ENCODE peak calls at places on chromosomes 12 and 14, in ten cellular contexts. One of them, this sample, is unnamed.

GRCh38 chr14:44530482-44530881 is 23.4 kb upstream of the FSCB start:
- DNase-seq in IMR-90: no peak
- DNase-seq in Karpas-422: no peak
- DNase-seq in HL-60: no peak
- DNase-seq in left cardiac atrium: no peak
- DNase-seq in glutamatergic neuron: no peak
- DNase-seq in NCI-H1694 treated with DMSO at 0.1 percent for 48 hours: no peak
- DNase-seq in CD8-positive, alpha-beta T cell: no peak
- DNase-seq in T-cell: no peak
- DNase-seq in activated CD4-positive, alpha-beta T cell treated with anti-CD3 and anti-CD28 coated beads, Interleukin-2, amount 50 U/mL, for 24 hours: no peak
- DNase-seq in this sample: no peak

GRCh38 chr12:48021485-48022179 is 17.4 kb upstream of the COL2A1 start:
- DNase-seq in IMR-90: no peak
- DNase-seq in Karpas-422: no peak
- DNase-seq in HL-60: no peak
- DNase-seq in left cardiac atrium: no peak
- DNase-seq in glutamatergic neuron: no peak
- DNase-seq in NCI-H1694 treated with DMSO at 0.1 percent for 48 hours: no peak
- DNase-seq in CD8-positive, alpha-beta T cell: no peak
- DNase-seq in T-cell: no peak
- DNase-seq in activated CD4-positive, alpha-beta T cell treated with anti-CD3 and anti-CD28 coated beads, Interleukin-2, amount 50 U/mL, for 24 hours: no peak
- DNase-seq in this sample: no peak

GRCh38 chr12:16939871-16940306 is 333.9 kb upstream of the LMO3 start:
- DNase-seq in IMR-90: peak; percentile 8
- DNase-seq in Karpas-422: peak; percentile 88
- DNase-seq in HL-60: peak; percentile 73
- DNase-seq in left cardiac atrium: no peak
- DNase-seq in glutamatergic neuron: peak; percentile 56
- DNase-seq in NCI-H1694 treated with DMSO at 0.1 percent for 48 hours: peak; percentile 80
- DNase-seq in CD8-positive, alpha-beta T cell: no peak
- DNase-seq in T-cell: no peak
- DNase-seq in activated CD4-positive, alpha-beta T cell treated with anti-CD3 and anti-CD28 coated beads, Interleukin-2, amount 50 U/mL, for 24 hours: no peak
- DNase-seq in this sample: no peak

GRCh38 chr12:51549637-51550036 is 41.4 kb upstream of the SCN8A start:
- DNase-seq in IMR-90: peak; percentile 15
- DNase-seq in Karpas-422: no peak
- DNase-seq in HL-60: no peak
- DNase-seq in left cardiac atrium: no peak
- DNase-seq in glutamatergic neuron: peak; percentile 52
- DNase-seq in NCI-H1694 treated with DMSO at 0.1 percent for 48 hours: no peak
- DNase-seq in CD8-positive, alpha-beta T cell: no peak
- DNase-seq in T-cell: no peak
- DNase-seq in activated CD4-positive, alpha-beta T cell treated with anti-CD3 and anti-CD28 coated beads, Interleukin-2, amount 50 U/mL, for 24 hours: no peak
- DNase-seq in this sample: no peak

GRCh38 chr12:102216086-102216691 is 18.6 kb upstream of the PMCH start:
- DNase-seq in IMR-90: peak; percentile 83
- DNase-seq in Karpas-422: no peak
- DNase-seq in HL-60: no peak
- DNase-seq in left cardiac atrium: no peak
- DNase-seq in glutamatergic neuron: no peak
- DNase-seq in NCI-H1694 treated with DMSO at 0.1 percent for 48 hours: no peak
- DNase-seq in CD8-positive, alpha-beta T cell: no peak
- DNase-seq in T-cell: no peak
- DNase-seq in activated CD4-positive, alpha-beta T cell treated with anti-CD3 and anti-CD28 coated beads, Interleukin-2, amount 50 U/mL, for 24 hours: no peak
- DNase-seq in this sample: no peak

GRCh38 chr14:91413547-91414474 is 3.8 kb downstream of the CCDC88C start:
- DNase-seq in IMR-90: no peak
- DNase-seq in Karpas-422: no peak
- DNase-seq in HL-60: no peak
- DNase-seq in left cardiac atrium: no peak
- DNase-seq in glutamatergic neuron: no peak
- DNase-seq in NCI-H1694 treated with DMSO at 0.1 percent for 48 hours: no peak
- DNase-seq in CD8-positive, alpha-beta T cell: peak; percentile 53
- DNase-seq in T-cell: peak; percentile 48
- DNase-seq in activated CD4-positive, alpha-beta T cell treated with anti-CD3 and anti-CD28 coated beads, Interleukin-2, amount 50 U/mL, for 24 hours: no peak
- DNase-seq in this sample: no peak

GRCh38 chr14:53956427-53957201 is at the start of gene BMP4:
- DNase-seq in IMR-90: peak; percentile 30
- DNase-seq in Karpas-422: no peak
- DNase-seq in HL-60: no peak
- DNase-seq in left cardiac atrium: peak; percentile 86
- DNase-seq in glutamatergic neuron: peak; percentile 73
- DNase-seq in NCI-H1694 treated with DMSO at 0.1 percent for 48 hours: no peak
- DNase-seq in CD8-positive, alpha-beta T cell: no peak
- DNase-seq in T-cell: no peak
- DNase-seq in activated CD4-positive, alpha-beta T cell treated with anti-CD3 and anti-CD28 coated beads, Interleukin-2, amount 50 U/mL, for 24 hours: no peak
- DNase-seq in this sample: no peak

GRCh38 chr12:129902371-129903091 is 1.3 kb downstream of the TMEM132D start:
- DNase-seq in IMR-90: no peak
- DNase-seq in Karpas-422: no peak
- DNase-seq in HL-60: no peak
- DNase-seq in left cardiac atrium: no peak
- DNase-seq in glutamatergic neuron: no peak
- DNase-seq in NCI-H1694 treated with DMSO at 0.1 percent for 48 hours: no peak
- DNase-seq in CD8-positive, alpha-beta T cell: no peak
- DNase-seq in T-cell: no peak
- DNase-seq in activated CD4-positive, alpha-beta T cell treated with anti-CD3 and anti-CD28 coated beads, Interleukin-2, amount 50 U/mL, for 24 hours: no peak
- DNase-seq in this sample: no peak

GRCh38 chr12:6883683-6884082 is 10.6 kb upstream of the SPSB2 start:
- DNase-seq in IMR-90: no peak
- DNase-seq in Karpas-422: no peak
- DNase-seq in HL-60: no peak
- DNase-seq in left cardiac atrium: no peak
- DNase-seq in glutamatergic neuron: no peak
- DNase-seq in NCI-H1694 treated with DMSO at 0.1 percent for 48 hours: no peak
- DNase-seq in CD8-positive, alpha-beta T cell: no peak
- DNase-seq in T-cell: no peak
- DNase-seq in activated CD4-positive, alpha-beta T cell treated with anti-CD3 and anti-CD28 coated beads, Interleukin-2, amount 50 U/mL, for 24 hours: no peak
- DNase-seq in this sample: no peak

GRCh38 chr14:54211562-54212308 is 185.1 kb upstream of the CDKN3 start:
- DNase-seq in IMR-90: peak; percentile 79
- DNase-seq in Karpas-422: no peak
- DNase-seq in HL-60: no peak
- DNase-seq in left cardiac atrium: no peak
- DNase-seq in glutamatergic neuron: no peak
- DNase-seq in NCI-H1694 treated with DMSO at 0.1 percent for 48 hours: no peak
- DNase-seq in CD8-positive, alpha-beta T cell: no peak
- DNase-seq in T-cell: no peak
- DNase-seq in activated CD4-positive, alpha-beta T cell treated with anti-CD3 and anti-CD28 coated beads, Interleukin-2, amount 50 U/mL, for 24 hours: no peak
- DNase-seq in this sample: no peak

GRCh38 chr14:93838253-93838652 is 50.0 kb upstream of the PRIMA1 start:
- DNase-seq in IMR-90: no peak
- DNase-seq in Karpas-422: no peak
- DNase-seq in HL-60: no peak
- DNase-seq in left cardiac atrium: no peak
- DNase-seq in glutamatergic neuron: no peak
- DNase-seq in NCI-H1694 treated with DMSO at 0.1 percent for 48 hours: no peak
- DNase-seq in CD8-positive, alpha-beta T cell: no peak
- DNase-seq in T-cell: no peak
- DNase-seq in activated CD4-positive, alpha-beta T cell treated with anti-CD3 and anti-CD28 coated beads, Interleukin-2, amount 50 U/mL, for 24 hours: no peak
- DNase-seq in this sample: no peak

GRCh38 chr14:76926521-76927251 is 100.5 kb downstream of the LRRC74A start:
- DNase-seq in IMR-90: peak; percentile 58
- DNase-seq in Karpas-422: peak; percentile 91
- DNase-seq in HL-60: no peak
- DNase-seq in left cardiac atrium: peak; percentile 73
- DNase-seq in glutamatergic neuron: peak; percentile 58
- DNase-seq in NCI-H1694 treated with DMSO at 0.1 percent for 48 hours: peak; percentile 61
- DNase-seq in CD8-positive, alpha-beta T cell: peak; percentile 72
- DNase-seq in T-cell: peak; percentile 61
- DNase-seq in activated CD4-positive, alpha-beta T cell treated with anti-CD3 and anti-CD28 coated beads, Interleukin-2, amount 50 U/mL, for 24 hours: no peak
- DNase-seq in this sample: peak; percentile 64

GRCh38 chr14:70192915-70193314 is 4.2 kb upstream of the SLC8A3 start:
- DNase-seq in IMR-90: no peak
- DNase-seq in Karpas-422: peak; percentile 52
- DNase-seq in HL-60: no peak
- DNase-seq in left cardiac atrium: no peak
- DNase-seq in glutamatergic neuron: no peak
- DNase-seq in NCI-H1694 treated with DMSO at 0.1 percent for 48 hours: no peak
- DNase-seq in CD8-positive, alpha-beta T cell: no peak
- DNase-seq in T-cell: no peak
- DNase-seq in activated CD4-positive, alpha-beta T cell treated with anti-CD3 and anti-CD28 coated beads, Interleukin-2, amount 50 U/mL, for 24 hours: no peak
- DNase-seq in this sample: no peak

GRCh38 chr12:69905801-69906200 is 80.8 kb downstream of the MYRFL start:
- DNase-seq in IMR-90: no peak
- DNase-seq in Karpas-422: peak; percentile 79
- DNase-seq in HL-60: no peak
- DNase-seq in left cardiac atrium: no peak
- DNase-seq in glutamatergic neuron: no peak
- DNase-seq in NCI-H1694 treated with DMSO at 0.1 percent for 48 hours: no peak
- DNase-seq in CD8-positive, alpha-beta T cell: no peak
- DNase-seq in T-cell: no peak
- DNase-seq in activated CD4-positive, alpha-beta T cell treated with anti-CD3 and anti-CD28 coated beads, Interleukin-2, amount 50 U/mL, for 24 hours: no peak
- DNase-seq in this sample: no peak

GRCh38 chr14:103361868-103362267 is 23.3 kb upstream of the MARK3 start:
- DNase-seq in IMR-90: peak; percentile 99
- DNase-seq in Karpas-422: no peak
- DNase-seq in HL-60: peak; percentile 67
- DNase-seq in left cardiac atrium: no peak
- DNase-seq in glutamatergic neuron: no peak
- DNase-seq in NCI-H1694 treated with DMSO at 0.1 percent for 48 hours: no peak
- DNase-seq in CD8-positive, alpha-beta T cell: no peak
- DNase-seq in T-cell: no peak
- DNase-seq in activated CD4-positive, alpha-beta T cell treated with anti-CD3 and anti-CD28 coated beads, Interleukin-2, amount 50 U/mL, for 24 hours: no peak
- DNase-seq in this sample: no peak

GRCh38 chr12:42360747-42361403 is 34.9 kb downstream of the PPHLN1 start:
- DNase-seq in IMR-90: peak; percentile 25
- DNase-seq in Karpas-422: no peak
- DNase-seq in HL-60: no peak
- DNase-seq in left cardiac atrium: no peak
- DNase-seq in glutamatergic neuron: no peak
- DNase-seq in NCI-H1694 treated with DMSO at 0.1 percent for 48 hours: no peak
- DNase-seq in CD8-positive, alpha-beta T cell: no peak
- DNase-seq in T-cell: no peak
- DNase-seq in activated CD4-positive, alpha-beta T cell treated with anti-CD3 and anti-CD28 coated beads, Interleukin-2, amount 50 U/mL, for 24 hours: no peak
- DNase-seq in this sample: no peak

GRCh38 chr14:35335388-35336092 is 43.4 kb downstream of the PSMA6 start:
- DNase-seq in IMR-90: no peak
- DNase-seq in Karpas-422: no peak
- DNase-seq in HL-60: no peak
- DNase-seq in left cardiac atrium: peak; percentile 61
- DNase-seq in glutamatergic neuron: no peak
- DNase-seq in NCI-H1694 treated with DMSO at 0.1 percent for 48 hours: no peak
- DNase-seq in CD8-positive, alpha-beta T cell: no peak
- DNase-seq in T-cell: no peak
- DNase-seq in activated CD4-positive, alpha-beta T cell treated with anti-CD3 and anti-CD28 coated beads, Interleukin-2, amount 50 U/mL, for 24 hours: no peak
- DNase-seq in this sample: no peak

This sample was measured in nucleus accumbens.